ENCODE peak calls at places on chromosome 22, in seven cellular contexts. P, Y, A, S, W, L and Q are unnamed samples.

GRCh38 chr22:37643225-37643847 is 3.9 kb downstream of the SH3BP1 start:
- DNase-seq in P (peak; percentile 93), Y (peak; percentile 76), A (peak; percentile 69), S (peak; percentile 80), W (no peak), L (peak; percentile 91), Q (peak; percentile 94)

GRCh38 chr22:30541979-30542810 is 4.3 kb downstream of the SEC14L6 start:
- DNase-seq in P (peak; percentile 71), Y (peak; percentile 13), A (no peak), S (no peak), W (no peak), L (no peak), Q (peak; percentile 37)

GRCh38 chr22:30424471-30425326 is 869 bp upstream of the MTFP1 start:
- DNase-seq in P (no peak), Y (no peak), A (no peak), S (peak; percentile 56), W (no peak), L (no peak), Q (no peak)

GRCh38 chr22:44554411-44554810 is 56.4 kb upstream of the RTL6 start:
- DNase-seq in P (no peak), Y (no peak), A (no peak), S (no peak), W (no peak), L (no peak), Q (no peak)

GRCh38 chr22:49950396-49950994 is 10.1 kb upstream of the PIM3 start:
- DNase-seq in P (no peak), Y (no peak), A (no peak), S (no peak), W (no peak), L (no peak), Q (no peak)

GRCh38 chr22:46815896-46816721 is 53.7 kb downstream of the TBC1D22A start:
- DNase-seq in P (no peak), Y (peak; percentile 57), A (no peak), S (no peak), W (no peak), L (peak; percentile 51), Q (no peak)

GRCh38 chr22:30421695-30422480 is 3.7 kb upstream of the MTFP1 start:
- DNase-seq in P (no peak), Y (no peak), A (no peak), S (no peak), W (no peak), L (no peak), Q (no peak)

GRCh38 chr22:48953830-48954229 is 873.8 kb downstream of the BRD1 start:
- DNase-seq in P (no peak), Y (no peak), A (no peak), S (no peak), W (no peak), L (no peak), Q (no peak)

GRCh38 chr22:49032821-49033220 is 794.9 kb downstream of the BRD1 start:
- DNase-seq in P (no peak), Y (no peak), A (no peak), S (no peak), W (no peak), L (no peak), Q (no peak)

GRCh38 chr22:35719212-35719869 is 1.7 kb downstream of the APOL5 start:
- DNase-seq in P (peak; percentile 50), Y (no peak), A (no peak), S (peak; percentile 23), W (no peak), L (no peak), Q (no peak)

GRCh38 chr22:50733521-50734342 is 4.3 kb upstream of the ACR start:
- DNase-seq in P (peak; percentile 9), Y (peak; percentile 14), A (peak; percentile 27), S (no peak), W (no peak), L (peak; percentile 73), Q (no peak)

GRCh38 chr22:38316340-38317236 is 645 bp downstream of the CSNK1E start:
- DNase-seq in P (no peak), Y (peak; percentile 64), A (no peak), S (peak; percentile 60), W (no peak), L (peak; percentile 76), Q (peak; percentile 62)

GRCh38 chr22:46108564-46109473 is 41.5 kb upstream of the PPARA start:
- DNase-seq in P (no peak), Y (peak; percentile 31), A (peak; percentile 60), S (peak; percentile 18), W (no peak), L (no peak), Q (peak; percentile 72)

GRCh38 chr22:43230983-43231723 is 44.2 kb upstream of the TTLL12 start:
- DNase-seq in P (peak; percentile 89), Y (peak; percentile 51), A (peak; percentile 78), S (peak; percentile 72), W (peak; percentile 51), L (peak; percentile 63), Q (peak; percentile 95)

GRCh38 chr22:30114356-30114755 is 34.1 kb downstream of the HORMAD2 start:
- DNase-seq in P (no peak), Y (no peak), A (no peak), S (no peak), W (no peak), L (no peak), Q (no peak)

GRCh38 chr22:46578824-46579561 is 41.2 kb upstream of the GRAMD4 start:
- DNase-seq in P (no peak), Y (peak; percentile 37), A (peak; percentile 32), S (no peak), W (no peak), L (no peak), Q (peak; percentile 70)

GRCh38 chr22:50621491-50621880 is 6.5 kb downstream of the ARSA start:
- DNase-seq in P (no peak), Y (no peak), A (no peak), S (peak; percentile 85), W (no peak), L (no peak), Q (peak; percentile 40)

GRCh38 chr22:41699264-41700104 is at the start of gene MEI1:
- DNase-seq in P (peak; percentile 49), Y (peak; percentile 78), A (no peak), S (peak; percentile 95), W (no peak), L (peak; percentile 97), Q (no peak)

GRCh38 chr22:33600113-33600512 is 320.2 kb downstream of the LARGE1 start:
- DNase-seq in P (no peak), Y (no peak), A (no peak), S (no peak), W (no peak), L (no peak), Q (no peak)

GRCh38 chr22:25546751-25547150 is 17.7 kb upstream of the GRK3 start:
- DNase-seq in P (no peak), Y (no peak), A (no peak), S (no peak), W (peak; percentile 50), L (no peak), Q (no peak)

GRCh38 chr22:22882033-22882717 is 5.4 kb upstream of the IGLL5 start:
- DNase-seq in P (no peak), Y (no peak), A (no peak), S (peak; percentile 75), W (no peak), L (no peak), Q (no peak)

GRCh38 chr22:18987765-18988164 is 51.7 kb upstream of the PRODH start:
- DNase-seq in P (peak; percentile 78), Y (no peak), A (peak; percentile 70), S (peak; percentile 8), W (no peak), L (peak; percentile 71), Q (peak; percentile 71)

GRCh38 chr22:40922484-40923303 is 28.5 kb upstream of the RBX1 start:
- DNase-seq in P (no peak), Y (peak; percentile 84), A (no peak), S (peak; percentile 72), W (peak; percentile 29), L (peak; percentile 44), Q (peak; percentile 30)

GRCh38 chr22:31128156-31128555 is 5.4 kb downstream of the INPP5J start:
- DNase-seq in P (no peak), Y (no peak), A (no peak), S (no peak), W (no peak), L (no peak), Q (no peak)

GRCh38 chr22:46593996-46594946 is 25.9 kb upstream of the GRAMD4 start:
- DNase-seq in P (no peak), Y (no peak), A (no peak), S (no peak), W (no peak), L (no peak), Q (no peak)

GRCh38 chr22:34502821-34503220 is 563.1 kb upstream of the ISX start:
- DNase-seq in P (no peak), Y (no peak), A (no peak), S (no peak), W (no peak), L (no peak), Q (no peak)

GRCh38 chr22:21082248-21082647 is 36.5 kb downstream of the LRRC74B start:
- DNase-seq in P (no peak), Y (peak; percentile 11), A (no peak), S (no peak), W (no peak), L (no peak), Q (no peak)

GRCh38 chr22:46652081-46652929 is 32.1 kb downstream of the GRAMD4 start:
- DNase-seq in P (no peak), Y (peak; percentile 50), A (peak; percentile 77), S (no peak), W (no peak), L (peak; percentile 58), Q (peak; percentile 89)

GRCh38 chr22:25475554-25476022 is 88.9 kb upstream of the GRK3 start:
- DNase-seq in P (no peak), Y (peak; percentile 52), A (no peak), S (no peak), W (no peak), L (peak; percentile 29), Q (no peak)

GRCh38 chr22:38452373-38453064 is 2.5 kb downstream of the KCNJ4 start:
- DNase-seq in P (no peak), Y (peak; percentile 50), A (no peak), S (no peak), W (no peak), L (peak; percentile 76), Q (no peak)

GRCh38 chr22:38623357-38623756 is 32.8 kb downstream of the FAM227A start:
- DNase-seq in P (no peak), Y (no peak), A (no peak), S (no peak), W (no peak), L (no peak), Q (no peak)

GRCh38 chr22:29112680-29113079 is 39.8 kb downstream of the KREMEN1 start:
- DNase-seq in P (no peak), Y (no peak), A (no peak), S (no peak), W (no peak), L (no peak), Q (no peak)

GRCh38 chr22:29859976-29860766 is 22.1 kb upstream of the ASCC2 start:
- DNase-seq in P (no peak), Y (no peak), A (no peak), S (no peak), W (no peak), L (no peak), Q (no peak)

GRCh38 chr22:37484115-37485005 is 1.8 kb downstream of the MFNG start:
- DNase-seq in P (no peak), Y (no peak), A (no peak), S (peak; percentile 94), W (no peak), L (no peak), Q (no peak)

GRCh38 chr22:25048659-25049657 is 96.4 kb downstream of the KIAA1671 start:
- DNase-seq in P (peak; percentile 81), Y (peak; percentile 73), A (peak; percentile 63), S (peak; percentile 69), W (peak; percentile 46), L (peak; percentile 72), Q (peak; percentile 79)

GRCh38 chr22:29306175-29306829 is at the start of gene GAS2L1:
- DNase-seq in P (peak; percentile 76), Y (peak; percentile 85), A (peak; percentile 86), S (peak; percentile 55), W (peak; percentile 51), L (peak; percentile 97), Q (peak; percentile 100)

GRCh38 chr22:49582171-49582570 is 245.5 kb downstream of the BRD1 start:
- DNase-seq in P (no peak), Y (no peak), A (no peak), S (no peak), W (no peak), L (no peak), Q (no peak)

GRCh38 chr22:44195189-44195871 is 14.6 kb downstream of the PARVG start:
- DNase-seq in P (no peak), Y (no peak), A (peak; percentile 15), S (peak; percentile 48), W (no peak), L (no peak), Q (no peak)